ENCODE peak calls at places on chromosomes 6 and 20, in six cellular contexts. One of them, this sample, is unnamed.

GRCh38 chr6:40997256-40997957 is 41.6 kb downstream of the UNC5CL start:
- DNase-seq in cardiac muscle cell: peak
- DNase-seq in GM23248: peak
- DNase-seq in CD4-positive, alpha-beta T cell: no peak
- DNase-seq in suprapubic skin: no peak
- DNase-seq in H9: peak
- DNase-seq in this sample: peak

GRCh38 chr6:170489836-170490235 is 63.3 kb downstream of the PSMB1 start:
- DNase-seq in CD4-positive, alpha-beta T cell: no peak
- DNase-seq in suprapubic skin: no peak
- DNase-seq in cardiac muscle cell: no peak
- DNase-seq in GM23248: no peak
- DNase-seq in H9: no peak
- DNase-seq in this sample: no peak

GRCh38 chr20:44888226-44889103 is 3.0 kb downstream of the YWHAB start:
- DNase-seq in GM23248: peak
- DNase-seq in cardiac muscle cell: no peak
- DNase-seq in H9: no peak
- DNase-seq in CD4-positive, alpha-beta T cell: no peak
- DNase-seq in suprapubic skin: no peak
- DNase-seq in this sample: no peak

GRCh38 chr20:47232518-47232917 is 124.0 kb downstream of the ZMYND8 start:
- DNase-seq in suprapubic skin: no peak
- DNase-seq in GM23248: no peak
- DNase-seq in CD4-positive, alpha-beta T cell: no peak
- DNase-seq in cardiac muscle cell: no peak
- DNase-seq in H9: no peak
- DNase-seq in this sample: no peak

GRCh38 chr6:148874698-148875293 is 128.0 kb downstream of the UST start:
- DNase-seq in H9: no peak
- DNase-seq in suprapubic skin: no peak
- DNase-seq in cardiac muscle cell: peak
- DNase-seq in CD4-positive, alpha-beta T cell: no peak
- DNase-seq in GM23248: peak
- DNase-seq in this sample: no peak

GRCh38 chr6:19137419-19138035 is 699.6 kb upstream of the ID4 start:
- DNase-seq in suprapubic skin: no peak
- DNase-seq in CD4-positive, alpha-beta T cell: no peak
- DNase-seq in cardiac muscle cell: no peak
- DNase-seq in H9: no peak
- DNase-seq in GM23248: no peak
- DNase-seq in this sample: no peak

GRCh38 chr6:43101497-43101896 is 25.4 kb downstream of the PTK7 start:
- DNase-seq in H9: no peak
- DNase-seq in cardiac muscle cell: no peak
- DNase-seq in suprapubic skin: no peak
- DNase-seq in CD4-positive, alpha-beta T cell: no peak
- DNase-seq in GM23248: no peak
- DNase-seq in this sample: no peak

GRCh38 chr6:133277895-133278545 is 36.9 kb downstream of the EYA4 start:
- DNase-seq in GM23248: no peak
- DNase-seq in H9: no peak
- DNase-seq in suprapubic skin: no peak
- DNase-seq in cardiac muscle cell: no peak
- DNase-seq in CD4-positive, alpha-beta T cell: no peak
- DNase-seq in this sample: no peak

GRCh38 chr6:34460796-34461507 is 4.9 kb upstream of the PACSIN1 start:
- DNase-seq in H9: no peak
- DNase-seq in suprapubic skin: no peak
- DNase-seq in GM23248: peak
- DNase-seq in cardiac muscle cell: no peak
- DNase-seq in CD4-positive, alpha-beta T cell: no peak
- DNase-seq in this sample: no peak

GRCh38 chr20:41352106-41352505 is 11.5 kb downstream of the LPIN3 start:
- DNase-seq in GM23248: no peak
- DNase-seq in cardiac muscle cell: no peak
- DNase-seq in suprapubic skin: no peak
- DNase-seq in H9: peak
- DNase-seq in CD4-positive, alpha-beta T cell: no peak
- DNase-seq in this sample: no peak

GRCh38 chr6:129659590-129660345 is 50.2 kb downstream of the ARHGAP18 start:
- DNase-seq in H9: no peak
- DNase-seq in CD4-positive, alpha-beta T cell: no peak
- DNase-seq in GM23248: no peak
- DNase-seq in cardiac muscle cell: no peak
- DNase-seq in suprapubic skin: no peak
- DNase-seq in this sample: no peak

GRCh38 chr6:170063431-170063830 is 227.4 kb downstream of the DLL1 start:
- DNase-seq in suprapubic skin: peak
- DNase-seq in H9: no peak
- DNase-seq in cardiac muscle cell: no peak
- DNase-seq in CD4-positive, alpha-beta T cell: no peak
- DNase-seq in GM23248: no peak
- DNase-seq in this sample: no peak

GRCh38 chr6:19465760-19466159 is 371.4 kb upstream of the ID4 start:
- DNase-seq in H9: no peak
- DNase-seq in cardiac muscle cell: no peak
- DNase-seq in CD4-positive, alpha-beta T cell: no peak
- DNase-seq in suprapubic skin: no peak
- DNase-seq in GM23248: peak
- DNase-seq in this sample: peak

GRCh38 chr6:157380779-157381561 is at the start of gene ZDHHC14:
- DNase-seq in H9: peak
- DNase-seq in cardiac muscle cell: peak
- DNase-seq in GM23248: peak
- DNase-seq in suprapubic skin: peak
- DNase-seq in CD4-positive, alpha-beta T cell: peak
- DNase-seq in this sample: peak

GRCh38 chr6:25007269-25007699 is 71.5 kb upstream of the RIPOR2 start:
- DNase-seq in suprapubic skin: no peak
- DNase-seq in CD4-positive, alpha-beta T cell: no peak
- DNase-seq in GM23248: peak
- DNase-seq in H9: no peak
- DNase-seq in cardiac muscle cell: no peak
- DNase-seq in this sample: no peak

GRCh38 chr6:33091957-33092356 is 16.2 kb downstream of the HLA-DPB1 start:
- DNase-seq in H9: peak
- DNase-seq in GM23248: peak
- DNase-seq in suprapubic skin: no peak
- DNase-seq in CD4-positive, alpha-beta T cell: peak
- DNase-seq in cardiac muscle cell: peak
- DNase-seq in this sample: no peak

GRCh38 chr20:62303327-62304226 is 780 bp downstream of the ADRM1 start:
- DNase-seq in suprapubic skin: no peak
- DNase-seq in CD4-positive, alpha-beta T cell: no peak
- DNase-seq in cardiac muscle cell: peak
- DNase-seq in H9: peak
- DNase-seq in GM23248: peak
- DNase-seq in this sample: no peak

GRCh38 chr6:9532621-9533557 is 882.0 kb downstream of the TFAP2A start:
- DNase-seq in suprapubic skin: no peak
- DNase-seq in GM23248: peak
- DNase-seq in cardiac muscle cell: no peak
- DNase-seq in CD4-positive, alpha-beta T cell: no peak
- DNase-seq in H9: no peak
- DNase-seq in this sample: no peak

GRCh38 chr20:50786703-50787102 is 8.2 kb upstream of the BCAS4 start:
- DNase-seq in CD4-positive, alpha-beta T cell: no peak
- DNase-seq in cardiac muscle cell: no peak
- DNase-seq in GM23248: no peak
- DNase-seq in suprapubic skin: no peak
- DNase-seq in H9: no peak
- DNase-seq in this sample: no peak

GRCh38 chr6:52251113-52251512 is 6.8 kb upstream of the IL17F start:
- DNase-seq in suprapubic skin: no peak
- DNase-seq in CD4-positive, alpha-beta T cell: no peak
- DNase-seq in cardiac muscle cell: no peak
- DNase-seq in H9: no peak
- DNase-seq in GM23248: no peak
- DNase-seq in this sample: no peak

GRCh38 chr6:13924949-13925881 is at the start of gene RNF182:
- DNase-seq in CD4-positive, alpha-beta T cell: no peak
- DNase-seq in H9: no peak
- DNase-seq in suprapubic skin: no peak
- DNase-seq in cardiac muscle cell: no peak
- DNase-seq in GM23248: peak
- DNase-seq in this sample: no peak

GRCh38 chr6:114151070-114151685 is 180.2 kb upstream of the HDAC2 start:
- DNase-seq in CD4-positive, alpha-beta T cell: no peak
- DNase-seq in cardiac muscle cell: no peak
- DNase-seq in H9: no peak
- DNase-seq in suprapubic skin: no peak
- DNase-seq in GM23248: no peak
- DNase-seq in this sample: no peak
- H3K27ac ChIP-seq in CD4-positive, alpha-beta T cell: no peak
- H3K27ac ChIP-seq in cardiac muscle cell: no peak
- H3K27ac ChIP-seq in H9: no peak
- H3K27ac ChIP-seq in suprapubic skin: no peak
- H3K27ac ChIP-seq in GM23248: no peak
- H3K27ac ChIP-seq in this sample: no peak

GRCh38 chr6:3987072-3987471 is 91.9 kb downstream of the FAM217A start:
- DNase-seq in H9: peak
- DNase-seq in GM23248: no peak
- DNase-seq in CD4-positive, alpha-beta T cell: no peak
- DNase-seq in suprapubic skin: no peak
- DNase-seq in cardiac muscle cell: peak
- DNase-seq in this sample: peak

GRCh38 chr6:3991941-3992340 is 87.0 kb downstream of the FAM217A start:
- DNase-seq in CD4-positive, alpha-beta T cell: no peak
- DNase-seq in suprapubic skin: no peak
- DNase-seq in cardiac muscle cell: no peak
- DNase-seq in GM23248: no peak
- DNase-seq in H9: no peak
- DNase-seq in this sample: no peak

GRCh38 chr6:3986241-3986640 is 92.7 kb downstream of the FAM217A start:
- DNase-seq in suprapubic skin: no peak
- DNase-seq in H9: no peak
- DNase-seq in GM23248: no peak
- DNase-seq in CD4-positive, alpha-beta T cell: no peak
- DNase-seq in cardiac muscle cell: no peak
- DNase-seq in this sample: no peak

GRCh38 chr6:3987576-3987975 is 91.4 kb downstream of the FAM217A start:
- DNase-seq in suprapubic skin: no peak
- DNase-seq in H9: no peak
- DNase-seq in GM23248: no peak
- DNase-seq in cardiac muscle cell: no peak
- DNase-seq in CD4-positive, alpha-beta T cell: no peak
- DNase-seq in this sample: no peak

GRCh38 chr6:3990692-3991491 is 88.0 kb downstream of the FAM217A start:
- DNase-seq in cardiac muscle cell: peak
- DNase-seq in GM23248: peak
- DNase-seq in suprapubic skin: peak
- DNase-seq in H9: peak
- DNase-seq in CD4-positive, alpha-beta T cell: peak
- DNase-seq in this sample: peak
- H3K27ac ChIP-seq in cardiac muscle cell: no peak
- H3K27ac ChIP-seq in GM23248: peak
- H3K27ac ChIP-seq in suprapubic skin: peak
- H3K27ac ChIP-seq in H9: no peak
- H3K27ac ChIP-seq in CD4-positive, alpha-beta T cell: no peak
- H3K27ac ChIP-seq in this sample: no peak

GRCh38 chr6:90119618-90120017 is 177.0 kb downstream of the BACH2 start:
- DNase-seq in H9: no peak
- DNase-seq in GM23248: no peak
- DNase-seq in suprapubic skin: no peak
- DNase-seq in CD4-positive, alpha-beta T cell: no peak
- DNase-seq in cardiac muscle cell: no peak
- DNase-seq in this sample: no peak
- H3K27ac ChIP-seq in H9: no peak
- H3K27ac ChIP-seq in GM23248: no peak
- H3K27ac ChIP-seq in suprapubic skin: no peak
- H3K27ac ChIP-seq in CD4-positive, alpha-beta T cell: no peak
- H3K27ac ChIP-seq in cardiac muscle cell: no peak
- H3K27ac ChIP-seq in this sample: no peak

DNA sequence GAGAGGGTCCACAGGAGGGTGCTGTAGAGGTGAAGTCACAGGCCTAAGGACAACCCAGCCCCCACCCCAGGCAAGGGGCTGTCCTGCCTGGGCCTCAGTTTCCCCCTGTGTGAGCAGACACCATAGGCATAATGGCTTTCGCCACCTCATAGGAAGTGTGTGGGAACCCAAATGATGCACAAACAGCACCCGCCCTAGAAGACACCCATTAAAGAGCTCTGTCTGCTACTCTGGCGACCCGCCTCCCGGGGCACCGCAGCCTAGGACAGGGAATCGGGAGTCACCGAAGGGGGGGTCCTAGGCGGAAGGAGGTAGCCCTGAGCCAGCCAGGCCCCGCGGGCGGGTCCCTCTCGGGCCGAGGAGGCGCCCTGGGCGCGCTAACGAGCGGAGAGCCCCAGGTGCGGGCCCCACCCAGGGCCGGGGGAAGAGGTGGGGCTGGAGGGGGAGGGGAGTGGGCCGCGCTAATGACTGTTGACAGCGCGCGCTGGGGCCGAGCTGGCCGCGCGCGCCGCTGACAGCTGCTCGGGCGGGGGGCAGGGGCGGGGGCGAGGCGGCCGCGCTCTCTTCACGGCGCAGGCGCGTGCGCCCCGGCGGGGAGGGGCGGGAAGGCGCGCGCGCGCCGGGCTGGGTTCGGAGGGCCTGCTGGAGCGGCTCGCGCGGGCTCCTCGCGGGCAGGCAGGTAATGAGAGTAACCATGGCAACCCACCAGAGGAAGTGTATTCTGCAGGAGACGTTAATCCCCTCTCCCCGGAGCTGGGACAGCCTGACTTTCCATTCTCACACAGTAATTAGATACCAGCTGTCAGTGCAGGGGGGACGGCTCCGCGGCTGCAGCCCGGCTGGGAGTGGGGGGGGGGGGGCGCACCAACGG is 48.9 kb downstream of the NOL4L start:
- DNase-seq in suprapubic skin: no peak
- DNase-seq in H9: peak
- DNase-seq in cardiac muscle cell: peak
- DNase-seq in GM23248: peak
- DNase-seq in CD4-positive, alpha-beta T cell: peak
- DNase-seq in this sample: no peak
- H3K27ac ChIP-seq in suprapubic skin: no peak
- H3K27ac ChIP-seq in H9: no peak
- H3K27ac ChIP-seq in cardiac muscle cell: no peak
- H3K27ac ChIP-seq in GM23248: no peak
- H3K27ac ChIP-seq in CD4-positive, alpha-beta T cell: peak
- H3K27ac ChIP-seq in this sample: no peak